ENCODE peak calls at places on chromosome 2, in five cellular contexts. A is breast epithelium, Y is MM.1S, X is left ventricle myocardium inferior, R is fibroblast of lung. Z is an unnamed sample.

GRCh38 chr2:174510583-174511189 is 23.9 kb upstream of the GPR155 start:
- DNase-seq in R (peak), A (no peak), Y (no peak), X (no peak), Z (no peak)

GRCh38 chr2:218902427-218902826 is 21.8 kb downstream of the WNT10A start:
- DNase-seq in A (no peak), R (no peak), X (no peak), Y (no peak), Z (peak)

GRCh38 chr2:168030862-168031624 is 216.4 kb downstream of the STK39 start:
- DNase-seq in Y (peak), A (no peak), R (peak), X (no peak), Z (no peak)

GRCh38 chr2:121748202-121748601 is 7.2 kb upstream of the TSN start:
- DNase-seq in A (no peak), X (no peak), R (peak), Y (peak), Z (peak)

GRCh38 chr2:84946204-84947009 is 24.6 kb upstream of the KCMF1 start:
- DNase-seq in A (no peak), X (no peak), R (peak), Y (no peak), Z (peak)

GRCh38 chr2:224027912-224028311 is 11.2 kb downstream of the SERPINE2 start:
- DNase-seq in X (no peak), A (no peak), R (no peak), Y (no peak), Z (no peak)

GRCh38 chr2:105387225-105387624 is 11.6 kb downstream of the FHL2 start:
- DNase-seq in A (no peak), Y (no peak), R (peak), X (no peak), Z (peak)

GRCh38 chr2:195486520-195486919 is 170.5 kb upstream of the SLC39A10 start:
- DNase-seq in R (peak), X (no peak), Y (no peak), A (no peak), Z (no peak)

GRCh38 chr2:56376699-56377665 is 193.2 kb downstream of the CCDC85A start:
- DNase-seq in A (no peak), X (no peak), Y (no peak), R (peak), Z (no peak)

GRCh38 chr2:42189235-42189566 is 20.0 kb downstream of the EML4 start:
- DNase-seq in X (no peak), A (no peak), R (no peak), Y (no peak), Z (no peak)

GRCh38 chr2:119838179-119838578 is 78.5 kb downstream of the PTPN4 start:
- DNase-seq in X (no peak), A (no peak), R (no peak), Y (no peak), Z (no peak)

GRCh38 chr2:60926751-60927568 is 45.6 kb downstream of the REL start:
- DNase-seq in X (no peak), R (peak), A (no peak), Y (no peak), Z (peak)

GRCh38 chr2:73255907-73256617 is 22.0 kb downstream of the CCT7 start:
- DNase-seq in X (no peak), R (no peak), Y (no peak), A (no peak), Z (no peak)

GRCh38 chr2:182836451-182836850 is 30.0 kb downstream of the FRZB start:
- DNase-seq in X (no peak), R (no peak), A (no peak), Y (no peak), Z (no peak)

GRCh38 chr2:217465136-217465535 is 537.7 kb downstream of the TNS1 start:
- DNase-seq in X (no peak), A (no peak), Y (no peak), R (peak), Z (no peak)

GRCh38 chr2:240368746-240369724 is 66.4 kb upstream of the GPC1 start:
- DNase-seq in A (no peak), R (no peak), X (peak), Y (no peak), Z (no peak)
- H3K27ac ChIP-seq in A (peak), R (peak), X (peak), Y (no peak), Z (no peak)

DNA sequence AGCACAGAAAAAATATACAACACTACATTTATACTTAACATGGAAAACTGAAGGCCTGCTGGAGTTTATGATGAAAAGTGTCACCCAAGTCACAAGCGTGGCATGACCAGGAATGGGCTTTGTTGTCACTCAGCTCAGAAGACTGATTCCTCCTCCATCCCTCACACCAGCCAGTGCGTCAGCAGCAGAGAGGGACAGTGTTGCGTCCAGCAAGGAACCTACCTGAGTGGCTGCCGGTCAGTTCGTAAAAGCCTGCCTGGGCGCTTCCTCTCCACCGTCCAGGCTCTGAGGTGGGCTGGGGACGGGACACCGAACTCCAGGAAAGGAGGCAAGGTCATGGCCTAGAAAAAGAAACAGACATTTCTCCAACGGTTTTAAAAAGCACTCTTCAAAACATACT is 77.4 kb downstream of the USP40 start:
- DNase-seq in Y (no peak), R (no peak), X (no peak), A (no peak), Z (peak)
- H3K27ac ChIP-seq in Y (no peak), R (no peak), X (no peak), A (no peak), Z (no peak)

GRCh38 chr2:85994421-85994777 is 105.6 kb upstream of the ST3GAL5 start:
- DNase-seq in R (no peak), Y (peak), A (peak), X (no peak), Z (no peak)
- H3K27ac ChIP-seq in R (no peak), Y (peak), A (peak), X (peak), Z (no peak)

GRCh38 chr2:70574618-70575017 is 21.0 kb upstream of the TGFA start:
- DNase-seq in Y (peak), R (peak), A (no peak), X (no peak), Z (no peak)

GRCh38 chr2:70583091-70583490 is 29.5 kb upstream of the TGFA start:
- DNase-seq in Y (no peak), R (no peak), X (no peak), A (no peak), Z (no peak)

GRCh38 chr2:70580352-70580751 is 26.7 kb upstream of the TGFA start:
- DNase-seq in R (no peak), A (no peak), Y (no peak), X (no peak), Z (no peak)
- H3K27ac ChIP-seq in R (no peak), A (no peak), Y (no peak), X (no peak), Z (no peak)

DNA sequence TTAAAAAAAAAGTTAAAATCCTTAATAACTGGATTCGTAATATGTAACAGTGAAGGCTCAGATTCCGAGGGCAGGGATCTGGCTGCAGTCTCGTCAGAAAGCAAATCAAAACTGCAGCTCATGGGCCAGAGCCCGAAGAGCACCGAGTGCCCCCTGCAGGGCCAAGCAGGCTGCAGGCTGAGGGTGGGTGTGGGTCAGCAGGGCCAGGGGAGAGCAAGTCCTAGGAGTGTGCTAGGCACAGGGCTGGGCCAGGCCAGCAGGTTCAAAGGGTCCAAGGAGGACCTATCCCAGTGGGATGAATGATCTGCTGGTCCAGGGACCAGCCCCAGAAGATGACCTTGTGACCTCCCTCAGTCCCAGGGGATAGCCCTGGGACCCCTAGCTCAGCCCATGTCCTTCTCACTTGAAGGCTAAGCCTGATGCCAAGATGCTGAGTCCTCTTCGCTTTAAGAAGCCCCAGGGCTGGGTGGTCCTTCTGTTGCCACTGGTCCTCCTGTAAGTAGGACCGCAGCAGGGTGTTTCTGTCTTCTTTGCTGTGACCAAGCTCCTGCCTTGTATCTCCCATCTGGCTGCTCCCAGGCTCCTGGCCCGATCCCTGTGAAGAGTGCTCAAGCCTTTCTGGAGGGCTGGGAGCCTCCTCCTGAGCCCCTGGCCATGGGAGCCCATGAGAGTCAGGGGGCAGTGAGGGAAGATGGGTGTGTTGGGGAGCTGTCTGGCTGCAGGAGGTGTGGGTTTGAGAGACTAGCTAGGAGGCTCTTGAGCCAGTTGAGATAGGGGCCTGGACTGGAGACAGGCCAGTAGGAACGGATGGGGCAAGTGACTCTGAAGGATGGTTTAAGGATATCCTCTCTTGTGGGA is 150.7 kb downstream of the DYSF start:
- DNase-seq in X (peak), A (no peak), Y (no peak), R (no peak), Z (no peak)
- H3K27ac ChIP-seq in X (peak), A (no peak), Y (no peak), R (no peak), Z (no peak)

DNA sequence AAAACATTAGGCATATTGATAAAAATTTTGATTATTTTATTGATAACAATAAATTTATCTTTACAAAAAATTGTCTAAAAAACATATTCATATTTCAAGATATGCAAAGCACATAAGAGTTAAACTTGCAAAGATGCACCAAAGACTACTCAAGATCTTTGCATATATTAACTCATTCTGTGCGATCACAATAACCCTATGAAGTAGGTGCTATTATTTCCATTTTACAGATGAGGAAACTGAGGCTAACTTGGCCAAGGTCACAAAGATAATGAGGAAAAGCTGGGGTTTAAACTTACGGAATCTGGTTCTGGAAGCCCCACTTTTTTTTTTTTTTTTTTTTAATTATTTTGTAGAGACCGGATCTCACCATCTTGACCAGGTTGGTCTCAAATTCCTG is 94.4 kb upstream of the SERTAD2 start:
- DNase-seq in X (no peak), Y (no peak), R (no peak), A (no peak), Z (no peak)
- H3K27ac ChIP-seq in X (peak), Y (peak), R (no peak), A (no peak), Z (no peak)

GRCh38 chr2:10495311-10495987 is 47.3 kb upstream of the ODC1 start:
- DNase-seq in A (no peak), R (no peak), X (no peak), Y (no peak), Z (no peak)

GRCh38 chr2:10493075-10493635 is 45.0 kb upstream of the ODC1 start:
- DNase-seq in R (no peak), Y (no peak), A (no peak), X (no peak), Z (no peak)

GRCh38 chr2:10494351-10495066 is 46.4 kb upstream of the ODC1 start:
- DNase-seq in A (no peak), Y (no peak), R (no peak), X (no peak), Z (no peak)

GRCh38 chr2:10495988-10496313 is 47.8 kb upstream of the ODC1 start:
- DNase-seq in X (no peak), A (peak), Y (no peak), R (no peak), Z (no peak)

GRCh38 chr2:10493636-10494281 is 45.6 kb upstream of the ODC1 start:
- DNase-seq in A (peak), R (peak), X (no peak), Y (peak), Z (no peak)
- H3K27ac ChIP-seq in A (peak), R (no peak), X (no peak), Y (no peak), Z (no peak)

GRCh38 chr2:128797937-128798336 is 479.3 kb upstream of the HS6ST1 start:
- DNase-seq in A (no peak), X (no peak), Y (peak), R (no peak), Z (no peak)
- H3K27ac ChIP-seq in A (no peak), X (no peak), Y (peak), R (no peak), Z (no peak)

GRCh38 chr2:222024934-222025890 is 273.6 kb downstream of the PAX3 start:
- DNase-seq in A (no peak), X (no peak), Y (peak), R (peak), Z (no peak)

DNA sequence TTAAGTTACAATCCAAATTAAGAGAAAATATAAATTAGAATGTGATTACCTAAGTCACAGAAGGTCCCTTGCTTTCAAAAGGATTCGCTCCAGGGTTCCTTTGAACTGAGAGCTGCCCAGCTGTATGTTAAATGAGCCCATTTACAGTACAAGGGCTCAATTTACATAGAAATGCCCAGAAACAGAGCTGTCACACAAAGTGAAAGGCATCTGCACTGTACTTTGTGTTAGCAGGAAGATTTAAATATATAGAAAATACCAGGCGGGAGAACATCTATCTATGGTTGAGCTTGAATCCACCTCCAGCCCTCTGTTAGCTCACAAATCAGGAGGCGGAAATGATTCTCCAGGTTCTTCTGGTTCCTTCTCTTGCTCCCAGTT is 272.9 kb downstream of the PAX3 start:
- DNase-seq in X (no peak), A (no peak), R (no peak), Y (no peak), Z (no peak)
- H3K27ac ChIP-seq in X (no peak), A (no peak), R (no peak), Y (no peak), Z (no peak)

DNA sequence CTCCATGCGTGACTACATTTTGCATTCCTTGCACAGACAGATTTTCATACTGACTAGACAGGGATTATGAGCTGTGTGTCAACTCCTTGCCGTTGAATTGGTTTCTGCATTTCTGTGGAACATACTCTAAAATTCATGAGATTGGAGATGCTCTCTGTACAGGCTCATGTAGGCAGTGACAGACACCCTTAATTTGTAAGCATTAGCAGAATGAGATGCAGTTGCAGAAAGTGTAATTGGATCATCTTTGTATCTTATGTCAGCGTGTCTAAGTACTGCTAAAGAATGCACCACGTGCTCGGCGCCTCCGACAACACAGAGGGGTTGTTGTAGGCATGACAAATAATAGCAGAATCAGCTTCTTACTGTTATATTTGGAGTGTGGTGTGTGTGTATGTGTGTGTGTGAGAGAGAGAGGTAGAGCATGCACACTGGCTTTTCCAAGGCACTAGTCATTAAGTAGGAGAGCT is 212.4 kb downstream of the CMPK2 start:
- DNase-seq in Y (no peak), R (no peak), A (no peak), X (no peak), Z (peak)
- H3K27ac ChIP-seq in Y (no peak), R (no peak), A (no peak), X (no peak), Z (no peak)

Z was measured in trophoblast cell.